ENCODE peak calls at places on chromosomes 5 and 9, in eight cellular contexts. C is astrocyte of the cerebellum; Q is T follicular helper cell; L is activated CD4-positive, alpha-beta memory T cell treated with anti-CD3 and anti-CD28 coated beads, Interleukin-2, amount 10 ng/mL, durations not matched to agents 7 days and 5 days; D is heart right ventricle; J is ACHN; K is lower lobe of right lung; B is HCEC 1CT. I is an unnamed sample.

GRCh38 chr9:102497709-102498108 is 497.4 kb upstream of the CYLC2 start:
- DNase-seq in C (no peak), Q (no peak), L (no peak), D (no peak), J (no peak), K (peak; percentile 32), B (no peak), I (no peak)

GRCh38 chr9:22244141-22245011 is 202.2 kb upstream of the DMRTA1 start:
- DNase-seq in C (peak; percentile 44), Q (no peak), L (peak; percentile 42), D (no peak), J (peak; percentile 73), K (no peak), B (peak; percentile 73), I (peak; percentile 82)

GRCh38 chr5:76041863-76042262 is 41.3 kb upstream of the SV2C start:
- DNase-seq in C (no peak), Q (no peak), L (no peak), D (peak; percentile 3), J (no peak), K (no peak), B (no peak), I (no peak)

GRCh38 chr5:35285011-35285410 is 54.7 kb upstream of the PRLR start:
- DNase-seq in C (no peak), Q (no peak), L (no peak), D (no peak), J (no peak), K (no peak), B (no peak), I (peak; percentile 16)

GRCh38 chr5:94748212-94748611 is 129.7 kb downstream of the SLF1 start:
- DNase-seq in C (no peak), Q (no peak), L (no peak), D (no peak), J (no peak), K (no peak), B (no peak), I (no peak)

GRCh38 chr9:123537809-123538208 is 181.8 kb downstream of the CRB2 start:
- DNase-seq in C (no peak), Q (no peak), L (no peak), D (no peak), J (no peak), K (no peak), B (no peak), I (no peak)

GRCh38 chr9:16282718-16283117 is 587.8 kb downstream of the BNC2 start:
- DNase-seq in C (no peak), Q (no peak), L (no peak), D (no peak), J (no peak), K (no peak), B (no peak), I (no peak)

GRCh38 chr9:36929350-36929675 is 104.8 kb downstream of the PAX5 start:
- DNase-seq in C (no peak), Q (no peak), L (no peak), D (no peak), J (no peak), K (no peak), B (no peak), I (no peak)

GRCh38 chr5:149646564-149646963 is 65.3 kb downstream of the ARHGEF37 start:
- DNase-seq in C (no peak), Q (peak; percentile 10), L (no peak), D (peak; percentile 49), J (no peak), K (no peak), B (no peak), I (no peak)

GRCh38 chr9:126162611-126163381 is 163.8 kb upstream of the MVB12B start:
- DNase-seq in C (no peak), Q (no peak), L (peak; percentile 7), D (no peak), J (no peak), K (peak; percentile 31), B (no peak), I (no peak)

GRCh38 chr9:69319324-69320040 is 5.5 kb upstream of the ENTREP1 start:
- DNase-seq in C (no peak), Q (no peak), L (no peak), D (no peak), J (no peak), K (no peak), B (no peak), I (no peak)

GRCh38 chr9:134375011-134375390 is 48.7 kb downstream of the RXRA start:
- DNase-seq in C (no peak), Q (no peak), L (no peak), D (peak; percentile 61), J (no peak), K (peak; percentile 75), B (no peak), I (no peak)

I was measured in ELR.